ENCODE peak calls at places on chromosomes 3 and 15, in seven cellular contexts. Z is K562, Q is H1, G is HCT116, V is SK-N-SH, W is HepG2, P is GM12878. B is an unnamed sample.

GRCh38 chr3:153595186-153595815 is 433.3 kb downstream of the RAP2B start:
- DNase-seq in Z (no peak), Q (no peak), G (peak; percentile 24), V (peak; percentile 1), W (peak; percentile 18), P (no peak), B (peak; percentile 71)

GRCh38 chr15:22811640-22812039 is 25.2 kb downstream of the NIPA1 start:
- DNase-seq in Z (no peak), Q (no peak), G (no peak), V (no peak), W (peak; percentile 39), P (no peak), B (peak; percentile 78)

GRCh38 chr3:158710601-158711000 is 21.7 kb downstream of the RARRES1 start:
- DNase-seq in Z (no peak), Q (no peak), G (no peak), V (no peak), W (no peak), P (no peak), B (no peak)

GRCh38 chr3:177982034-177982433 is 554.2 kb upstream of the KCNMB2 start:
- DNase-seq in Z (no peak), Q (no peak), G (no peak), V (no peak), W (no peak), P (no peak), B (no peak)

GRCh38 chr3:62722344-62722743 is 152.9 kb downstream of the CADPS start:
- DNase-seq in Z (no peak), Q (no peak), G (no peak), V (no peak), W (no peak), P (no peak), B (no peak)

GRCh38 chr15:48868549-48868948 is 9.4 kb upstream of the EID1 start:
- DNase-seq in Z (no peak), Q (no peak), G (no peak), V (no peak), W (no peak), P (no peak), B (no peak)

GRCh38 chr3:115760722-115761121 is 137.4 kb downstream of the GAP43 start:
- DNase-seq in Z (no peak), Q (no peak), G (no peak), V (peak; percentile 65), W (no peak), P (no peak), B (no peak)

GRCh38 chr3:120741837-120742197 is 499 bp downstream of the RABL3 start:
- DNase-seq in Z (no peak), Q (no peak), G (peak; percentile 18), V (no peak), W (peak; percentile 9), P (peak; percentile 26), B (peak; percentile 58)

GRCh38 chr15:31088672-31089360 is 12.7 kb downstream of the TRPM1 start:
- DNase-seq in Z (no peak), Q (no peak), G (no peak), V (no peak), W (peak; percentile 57), P (no peak), B (no peak)

GRCh38 chr15:82852906-82853635 is 43.6 kb downstream of the WHAMM start:
- DNase-seq in Z (no peak), Q (no peak), G (no peak), V (no peak), W (no peak), P (no peak), B (no peak)

GRCh38 chr15:82855286-82856092 is 46.1 kb downstream of the WHAMM start:
- DNase-seq in Z (no peak), Q (no peak), G (no peak), V (no peak), W (no peak), P (no peak), B (no peak)

GRCh38 chr15:82854554-82854953 is 45.1 kb downstream of the WHAMM start:
- DNase-seq in Z (no peak), Q (no peak), G (no peak), V (no peak), W (no peak), P (no peak), B (no peak)

GRCh38 chr15:82858932-82859331 is 49.5 kb downstream of the WHAMM start:
- DNase-seq in Z (no peak), Q (no peak), G (no peak), V (no peak), W (no peak), P (no peak), B (no peak)

DNA sequence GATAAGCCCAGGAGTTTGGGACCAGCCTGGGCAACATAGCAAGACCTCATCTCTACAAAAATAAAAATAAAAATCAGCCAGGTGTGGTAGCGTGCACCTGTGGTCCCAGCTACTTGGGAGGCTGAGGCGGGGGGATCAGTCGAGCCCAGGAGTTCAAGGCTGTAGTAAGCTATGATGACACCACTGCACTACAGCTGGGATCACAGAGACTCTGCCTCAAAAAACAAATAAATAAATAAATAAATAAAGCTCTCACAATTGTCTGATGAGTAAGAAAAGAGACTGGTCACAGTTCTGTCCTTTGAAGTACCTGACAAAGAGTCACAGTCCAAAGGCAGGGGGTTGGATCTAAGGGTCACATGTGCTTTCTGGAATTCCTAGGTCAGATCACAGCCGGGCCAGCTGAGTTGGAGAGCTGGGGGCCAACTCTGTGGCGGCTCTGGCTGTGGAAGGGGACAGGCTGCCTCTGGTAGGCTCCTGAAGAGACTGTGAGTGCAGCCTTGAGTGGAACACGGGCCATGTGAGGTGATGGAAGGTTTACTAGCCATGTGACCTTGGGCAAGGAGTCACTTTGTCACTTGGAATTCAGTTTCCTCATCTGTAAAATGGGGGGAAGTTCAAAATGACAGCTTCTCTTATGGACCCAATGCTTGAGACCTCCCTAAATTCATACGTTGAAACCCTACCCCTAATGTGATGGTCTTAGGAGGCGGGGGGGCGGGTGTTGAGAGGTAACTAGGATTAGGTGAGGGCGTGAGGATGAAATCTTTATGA is 47.2 kb downstream of the WHAMM start:
- DNase-seq in Z (no peak), Q (no peak), G (no peak), V (no peak), W (peak; percentile 96), P (no peak), B (no peak)
- TF ChIP-seq JUND in Z (no peak), Q (no peak), G (no peak), V (no peak), W (no peak), P (no peak), B (no peak)

DNA sequence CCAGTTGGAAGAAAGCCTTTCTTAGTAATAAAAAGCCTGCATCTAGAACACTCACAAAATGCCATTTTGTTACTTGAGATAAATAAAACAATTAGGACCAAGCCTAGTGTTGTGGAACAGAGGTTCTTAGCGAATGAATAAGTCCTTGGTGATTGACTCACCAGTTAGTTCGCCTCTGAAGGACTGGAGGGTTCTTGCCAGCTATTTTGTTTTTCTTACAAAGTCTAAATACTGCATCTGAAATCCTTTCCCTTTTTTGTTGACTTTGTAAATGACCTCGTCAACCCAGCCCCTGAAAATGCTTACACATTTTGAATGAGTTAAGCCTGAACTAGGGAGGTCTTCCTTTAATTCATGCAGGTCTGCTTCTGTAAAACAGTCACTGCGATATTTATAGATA is 45.1 kb upstream of the SACM1L start:
- DNase-seq in Z (no peak), Q (no peak), G (no peak), V (no peak), W (peak; percentile 27), P (no peak), B (no peak)
- TF ChIP-seq JUND in Z (no peak), Q (no peak), G (no peak), V (peak; percentile 54), W (no peak), P (no peak), B (no peak)

GRCh38 chr3:70982700-70983140 is 600.8 kb downstream of the FOXP1 start:
- DNase-seq in Z (no peak), Q (no peak), G (peak; percentile 71), V (no peak), W (no peak), P (peak; percentile 37), B (peak; percentile 84)
- TF ChIP-seq JUND in Z (no peak), Q (no peak), G (peak; percentile 67), V (peak; percentile 23), W (no peak), P (no peak), B (no peak)

GRCh38 chr3:20230954-20231353 is 44.9 kb upstream of the SGO1 start:
- DNase-seq in Z (no peak), Q (no peak), G (no peak), V (no peak), W (no peak), P (no peak), B (no peak)

GRCh38 chr3:20222274-20222673 is 36.3 kb upstream of the SGO1 start:
- DNase-seq in Z (no peak), Q (no peak), G (no peak), V (no peak), W (no peak), P (no peak), B (no peak)

DNA sequence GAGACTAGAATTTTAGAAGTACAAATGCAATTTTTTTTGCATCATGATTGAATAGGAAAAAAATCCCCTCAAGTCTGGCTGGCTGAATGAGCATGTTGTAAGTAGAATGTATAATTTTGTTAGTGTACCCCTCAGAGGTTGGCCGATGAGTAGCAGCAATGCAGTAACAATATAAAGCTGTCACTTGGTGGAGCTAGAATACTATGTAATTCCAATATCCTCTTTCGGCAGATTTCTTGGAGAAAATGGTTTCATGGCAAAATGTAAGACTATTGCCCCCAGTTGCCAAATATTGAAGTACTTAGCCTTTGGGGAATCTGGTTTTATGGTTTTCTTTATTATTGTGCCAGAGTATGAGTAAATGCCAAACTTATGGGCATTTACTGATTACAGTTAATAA is 39.8 kb upstream of the SGO1 start:
- DNase-seq in Z (peak; percentile 17), Q (no peak), G (peak; percentile 40), V (peak; percentile 28), W (peak; percentile 56), P (no peak), B (peak; percentile 7)
- TF ChIP-seq JUND in Z (no peak), Q (no peak), G (no peak), V (no peak), W (no peak), P (no peak), B (no peak)